ENCODE peak calls at places on chromosomes 3 and 15, in eight cellular contexts. T is dorsolateral prefrontal cortex, Y is H1, F is uterus, J is A549, K is lower lobe of right lung, P is heart right ventricle, N is PC-3. V is an unnamed sample.

GRCh38 chr3:71247948-71248315 is 335.6 kb downstream of the FOXP1 start:
- DNase-seq in T (no peak), Y (no peak), F (no peak), J (no peak), K (no peak), P (no peak), N (no peak), V (no peak)

GRCh38 chr15:37136666-37137065 is 36.3 kb upstream of the MEIS2 start:
- DNase-seq in T (no peak), Y (no peak), F (no peak), J (no peak), K (no peak), P (no peak), N (peak), V (no peak)

GRCh38 chr15:30929064-30929669 is 25.5 kb downstream of the FAN1 start:
- DNase-seq in T (no peak), Y (no peak), F (no peak), J (no peak), K (no peak), P (no peak), N (no peak), V (no peak)

GRCh38 chr3:98563661-98564281 is 29.6 kb downstream of the CPOX start:
- DNase-seq in T (no peak), Y (no peak), F (no peak), J (no peak), K (no peak), P (no peak), N (peak), V (peak)

GRCh38 chr3:7433073-7433472 is 572.2 kb downstream of the GRM7 start:
- DNase-seq in T (no peak), Y (no peak), F (no peak), J (no peak), K (no peak), P (no peak), N (no peak), V (no peak)

GRCh38 chr3:159233734-159234133 is 431.9 kb downstream of the MFSD1 start:
- DNase-seq in T (no peak), Y (no peak), F (no peak), J (no peak), K (no peak), P (no peak), N (no peak), V (no peak)

GRCh38 chr15:52567886-52568568 is 803 bp downstream of the ARPP19 start:
- DNase-seq in T (no peak), Y (no peak), F (no peak), J (peak), K (peak), P (no peak), N (peak), V (no peak)

GRCh38 chr3:24235121-24235520 is 259.5 kb downstream of the THRB start:
- DNase-seq in T (no peak), Y (no peak), F (no peak), J (peak), K (no peak), P (no peak), N (peak), V (no peak)

GRCh38 chr15:36936652-36937051 is 163.7 kb downstream of the MEIS2 start:
- DNase-seq in T (no peak), Y (no peak), F (no peak), J (no peak), K (no peak), P (no peak), N (peak), V (no peak)

GRCh38 chr3:107432013-107432515 is 54.8 kb downstream of the CCDC54 start:
- DNase-seq in T (no peak), Y (no peak), F (peak), J (peak), K (no peak), P (no peak), N (peak), V (no peak)

GRCh38 chr3:151135548-151136337 is 50.3 kb downstream of the MED12L start:
- DNase-seq in T (no peak), Y (no peak), F (no peak), J (no peak), K (peak), P (no peak), N (peak), V (no peak)

GRCh38 chr3:109115451-109115850 is 2.5 kb downstream of the MORC1 start:
- DNase-seq in T (no peak), Y (no peak), F (no peak), J (no peak), K (no peak), P (no peak), N (no peak), V (no peak)

GRCh38 chr15:44636976-44637375 is 26.5 kb downstream of the SPG11 start:
- DNase-seq in T (no peak), Y (no peak), F (no peak), J (no peak), K (no peak), P (no peak), N (no peak), V (no peak)

GRCh38 chr15:36808401-36809160 is 229.2 kb downstream of the CDIN1 start:
- DNase-seq in T (no peak), Y (no peak), F (no peak), J (peak), K (no peak), P (no peak), N (no peak), V (no peak)

GRCh38 chr3:127036209-127037020 is 53.5 kb downstream of the PLXNA1 start:
- DNase-seq in T (peak), Y (no peak), F (no peak), J (no peak), K (peak), P (peak), N (no peak), V (no peak)

GRCh38 chr3:134711284-134711683 is 60.5 kb upstream of the KY start:
- DNase-seq in T (no peak), Y (no peak), F (no peak), J (no peak), K (no peak), P (no peak), N (peak), V (no peak)

GRCh38 chr3:143897558-143898305 is 49.5 kb upstream of the SLC9A9 start:
- DNase-seq in T (no peak), Y (no peak), F (no peak), J (peak), K (no peak), P (no peak), N (no peak), V (no peak)

GRCh38 chr3:52848617-52849016 is 13.8 kb upstream of the MUSTN1 start:
- DNase-seq in T (no peak), Y (no peak), F (no peak), J (peak), K (no peak), P (no peak), N (peak), V (no peak)

GRCh38 chr3:87336761-87337160 is 60.4 kb upstream of the POU1F1 start:
- DNase-seq in T (no peak), Y (no peak), F (no peak), J (no peak), K (no peak), P (no peak), N (peak), V (no peak)

GRCh38 chr15:88529021-88529630 is 17.4 kb downstream of the DET1 start:
- DNase-seq in T (no peak), Y (no peak), F (no peak), J (no peak), K (no peak), P (no peak), N (no peak), V (no peak)

GRCh38 chr3:117170112-117170511 is 460.5 kb downstream of the TUSC7 start:
- DNase-seq in T (no peak), Y (no peak), F (no peak), J (no peak), K (no peak), P (no peak), N (no peak), V (no peak)
- H3K27ac ChIP-seq in T (no peak), Y (no peak), F (no peak), J (no peak), K (no peak), P (no peak), N (no peak), V (no peak)

DNA sequence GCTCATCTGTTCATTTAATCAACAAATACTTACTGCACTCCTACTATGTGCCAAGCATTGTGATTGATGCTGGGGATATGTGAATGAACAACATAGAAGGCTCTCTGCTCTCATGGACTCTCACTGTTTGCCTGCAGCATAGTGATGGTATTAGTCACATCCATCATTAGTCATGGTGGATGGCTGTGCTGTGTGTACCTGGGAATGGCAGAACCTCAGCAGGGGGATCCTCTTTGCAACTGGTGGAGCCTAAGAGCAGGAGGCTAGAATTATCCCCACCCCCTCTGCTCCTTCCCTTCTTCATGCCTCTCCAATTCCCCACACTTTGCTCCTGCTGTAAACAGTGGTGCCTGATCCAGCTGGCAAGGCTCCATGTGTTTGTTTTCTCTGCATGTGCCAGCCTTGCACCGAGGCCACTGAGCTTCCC is 20.5 kb downstream of the BOC start:
- DNase-seq in T (no peak), Y (no peak), F (no peak), J (peak), K (no peak), P (no peak), N (peak), V (no peak)
- H3K27ac ChIP-seq in T (no peak), Y (no peak), F (peak), J (peak), K (no peak), P (no peak), N (peak), V (no peak)

DNA sequence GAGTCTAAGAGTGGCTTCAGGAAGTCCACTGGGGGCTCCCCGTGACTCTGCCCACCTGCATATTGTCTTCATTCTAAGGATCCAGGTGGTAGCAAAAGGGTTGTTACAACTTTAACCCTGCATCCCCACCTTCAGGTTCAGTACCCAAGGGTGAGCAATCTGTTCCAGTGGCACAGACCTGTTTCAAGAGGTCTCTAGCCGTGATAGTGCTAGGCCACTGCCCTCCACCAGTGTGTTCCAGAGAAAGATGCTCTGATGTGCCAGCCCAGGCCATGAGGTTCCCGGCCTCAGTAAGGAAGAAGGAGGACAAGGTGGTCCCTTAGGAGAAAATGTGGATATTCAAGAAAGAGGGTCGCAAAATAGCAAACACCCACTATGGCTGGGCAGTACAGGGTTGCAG is 87.0 kb downstream of the IGF1R start:
- DNase-seq in T (no peak), Y (no peak), F (no peak), J (no peak), K (no peak), P (no peak), N (no peak), V (no peak)
- H3K27ac ChIP-seq in T (no peak), Y (no peak), F (no peak), J (no peak), K (no peak), P (no peak), N (no peak), V (no peak)

GRCh38 chr15:68096099-68096498 is 42.0 kb downstream of the PIAS1 start:
- DNase-seq in T (no peak), Y (no peak), F (no peak), J (no peak), K (no peak), P (no peak), N (no peak), V (no peak)

GRCh38 chr15:68103603-68104002 is 49.5 kb downstream of the PIAS1 start:
- DNase-seq in T (no peak), Y (no peak), F (no peak), J (no peak), K (no peak), P (no peak), N (no peak), V (no peak)

GRCh38 chr15:68098465-68098864 is 44.4 kb downstream of the PIAS1 start:
- DNase-seq in T (no peak), Y (no peak), F (no peak), J (no peak), K (no peak), P (no peak), N (no peak), V (no peak)

GRCh38 chr15:68097029-68097428 is 42.9 kb downstream of the PIAS1 start:
- DNase-seq in T (no peak), Y (no peak), F (no peak), J (peak), K (no peak), P (no peak), N (no peak), V (no peak)

GRCh38 chr15:68100194-68100593 is 46.1 kb downstream of the PIAS1 start:
- DNase-seq in T (no peak), Y (no peak), F (no peak), J (no peak), K (no peak), P (no peak), N (no peak), V (no peak)
- H3K27ac ChIP-seq in T (no peak), Y (no peak), F (no peak), J (no peak), K (no peak), P (no peak), N (no peak), V (no peak)

GRCh38 chr3:177452487-177452886 is 255.2 kb upstream of the TBL1XR1 start:
- DNase-seq in T (no peak), Y (no peak), F (no peak), J (peak), K (no peak), P (no peak), N (peak), V (no peak)
- H3K27ac ChIP-seq in T (no peak), Y (no peak), F (peak), J (no peak), K (no peak), P (no peak), N (no peak), V (no peak)

GRCh38 chr3:124860599-124860998 is 26.6 kb downstream of the ITGB5 start:
- DNase-seq in T (no peak), Y (no peak), F (peak), J (peak), K (no peak), P (peak), N (peak), V (no peak)
- H3K27ac ChIP-seq in T (no peak), Y (no peak), F (peak), J (peak), K (peak), P (peak), N (peak), V (no peak)

GRCh38 chr3:89503891-89504391 is 396.5 kb downstream of the EPHA3 start:
- DNase-seq in T (no peak), Y (no peak), F (no peak), J (no peak), K (no peak), P (no peak), N (peak), V (no peak)
- H3K27ac ChIP-seq in T (no peak), Y (no peak), F (no peak), J (no peak), K (no peak), P (no peak), N (no peak), V (no peak)

GRCh38 chr3:66195347-66195783 is 25.4 kb upstream of the SLC25A26 start:
- DNase-seq in T (peak), Y (peak), F (peak), J (no peak), K (peak), P (peak), N (peak), V (no peak)
- H3K27ac ChIP-seq in T (no peak), Y (no peak), F (no peak), J (no peak), K (no peak), P (peak), N (no peak), V (no peak)

V was measured in naive thymus-derived CD4-positive, alpha-beta T cell.